ENCODE peak calls at places on chromosomes 2 and 18, in four cellular contexts. One of them, this sample, is unnamed.

GRCh38 chr2:25506226-25506625 is 164.5 kb upstream of the DNMT3A start:
- DNase-seq in neuronal stem cell: no peak
- DNase-seq in K562: no peak
- DNase-seq in SK-N-DZ: no peak
- DNase-seq in this sample: no peak

GRCh38 chr18:53380063-53380639 is 844.3 kb downstream of the MBD2 start:
- DNase-seq in SK-N-DZ: peak
- DNase-seq in neuronal stem cell: peak
- DNase-seq in K562: no peak
- DNase-seq in this sample: peak

GRCh38 chr2:25894135-25894830 is 16.0 kb upstream of the ASXL2 start:
- DNase-seq in SK-N-DZ: no peak
- DNase-seq in neuronal stem cell: no peak
- DNase-seq in K562: no peak
- DNase-seq in this sample: peak

GRCh38 chr2:230784840-230785239 is 72.2 kb downstream of the CAB39 start:
- DNase-seq in K562: no peak
- DNase-seq in neuronal stem cell: no peak
- DNase-seq in SK-N-DZ: no peak
- DNase-seq in this sample: no peak

GRCh38 chr18:57432765-57433400 is 2.3 kb upstream of the ONECUT2 start:
- DNase-seq in neuronal stem cell: no peak
- DNase-seq in K562: no peak
- DNase-seq in SK-N-DZ: no peak
- DNase-seq in this sample: no peak

GRCh38 chr2:134401789-134402188 is 147.9 kb downstream of the MGAT5 start:
- DNase-seq in K562: no peak
- DNase-seq in neuronal stem cell: no peak
- DNase-seq in SK-N-DZ: no peak
- DNase-seq in this sample: no peak

GRCh38 chr2:12721571-12722444 is 5.1 kb downstream of the TRIB2 start:
- DNase-seq in K562: no peak
- DNase-seq in neuronal stem cell: no peak
- DNase-seq in SK-N-DZ: no peak
- DNase-seq in this sample: no peak

GRCh38 chr2:58155160-58155778 is 85.9 kb downstream of the FANCL start:
- DNase-seq in neuronal stem cell: no peak
- DNase-seq in K562: no peak
- DNase-seq in SK-N-DZ: no peak
- DNase-seq in this sample: no peak

GRCh38 chr18:28407681-28408080 is 230.8 kb upstream of the CDH2 start:
- DNase-seq in neuronal stem cell: no peak
- DNase-seq in K562: no peak
- DNase-seq in SK-N-DZ: no peak
- DNase-seq in this sample: no peak

GRCh38 chr2:168920504-168921157 is 19.5 kb downstream of the G6PC2 start:
- DNase-seq in neuronal stem cell: peak
- DNase-seq in SK-N-DZ: peak
- DNase-seq in K562: peak
- DNase-seq in this sample: peak

GRCh38 chr2:98016908-98017700 is 21.4 kb upstream of the TMEM131 start:
- DNase-seq in neuronal stem cell: no peak
- DNase-seq in K562: no peak
- DNase-seq in SK-N-DZ: no peak
- DNase-seq in this sample: no peak

GRCh38 chr2:96770451-96770850 is 9.7 kb downstream of the CNNM4 start:
- DNase-seq in neuronal stem cell: no peak
- DNase-seq in K562: no peak
- DNase-seq in SK-N-DZ: no peak
- DNase-seq in this sample: no peak

GRCh38 chr2:191008286-191008685 is 5.7 kb downstream of the STAT1 start:
- DNase-seq in neuronal stem cell: no peak
- DNase-seq in K562: no peak
- DNase-seq in SK-N-DZ: no peak
- DNase-seq in this sample: no peak

GRCh38 chr2:128636802-128637147 is 318.1 kb upstream of the HS6ST1 start:
- DNase-seq in SK-N-DZ: no peak
- DNase-seq in neuronal stem cell: no peak
- DNase-seq in K562: no peak
- DNase-seq in this sample: no peak

GRCh38 chr18:23071285-23071684 is 64.0 kb upstream of the CABLES1 start:
- DNase-seq in K562: no peak
- DNase-seq in SK-N-DZ: no peak
- DNase-seq in neuronal stem cell: no peak
- DNase-seq in this sample: no peak

GRCh38 chr2:76599732-76600368 is 889.1 kb upstream of the GCFC2 start:
- DNase-seq in SK-N-DZ: peak
- DNase-seq in neuronal stem cell: peak
- DNase-seq in K562: peak
- DNase-seq in this sample: peak

GRCh38 chr2:10911291-10912075 is at the start of gene KCNF1:
- DNase-seq in K562: no peak
- DNase-seq in neuronal stem cell: peak
- DNase-seq in SK-N-DZ: no peak
- DNase-seq in this sample: peak

GRCh38 chr2:26470601-26471260 is 7.2 kb downstream of the OTOF start:
- DNase-seq in neuronal stem cell: no peak
- DNase-seq in SK-N-DZ: no peak
- DNase-seq in K562: no peak
- DNase-seq in this sample: no peak

GRCh38 chr2:8676191-8676914 is 5.5 kb upstream of the ID2 start:
- DNase-seq in SK-N-DZ: no peak
- DNase-seq in K562: no peak
- DNase-seq in neuronal stem cell: peak
- DNase-seq in this sample: peak

GRCh38 chr2:206217743-206218520 is 56.5 kb upstream of the ZDBF2 start:
- DNase-seq in neuronal stem cell: no peak
- DNase-seq in K562: no peak
- DNase-seq in SK-N-DZ: peak
- DNase-seq in this sample: peak

GRCh38 chr18:52341617-52342381 is 1.8 kb downstream of the DCC start:
- DNase-seq in neuronal stem cell: peak
- DNase-seq in K562: no peak
- DNase-seq in SK-N-DZ: no peak
- DNase-seq in this sample: peak